ENCODE peak calls at places on chromosomes 1 and 21, in nine cellular contexts. W is NCI-H510A; D is naive thymus-derived CD8-positive, alpha-beta T cell; J is kidney glomerular epithelial cell; P is right cardiac atrium; K is bronchial epithelial cell; C is amniotic epithelial cell; E is GDM1; V is stimulated activated CD8-positive, alpha-beta memory T cell treated with anti-CD3 and anti-CD28 coated beads, Interleukin-15, amount 100 ng/mL, for 4 hours. H is an unnamed sample.

GRCh38 chr1:48693180-48693579 is 83.5 kb downstream of the BEND5 start:
- DNase-seq in W (no peak), C (no peak), E (no peak), V (no peak), J (no peak), P (no peak), D (no peak), K (peak; percentile 43), H (no peak)

GRCh38 chr21:43904316-43904925 is 39.4 kb downstream of the AGPAT3 start:
- DNase-seq in W (no peak), V (no peak), D (no peak), P (no peak), K (no peak), C (no peak), E (no peak), J (no peak), H (no peak)

GRCh38 chr1:183633676-183634343 is 1.8 kb downstream of the ARPC5 start:
- DNase-seq in P (no peak), E (peak; percentile 75), V (no peak), C (peak; percentile 93), J (peak; percentile 89), D (peak; percentile 13), W (no peak), K (peak; percentile 75), H (peak; percentile 28)

GRCh38 chr1:77220687-77221463 is 1.6 kb upstream of the PIGK start:
- DNase-seq in K (peak; percentile 82), J (peak; percentile 20), W (no peak), C (peak; percentile 93), P (no peak), E (no peak), V (no peak), D (no peak), H (no peak)

GRCh38 chr1:11913291-11913690 is 12.9 kb downstream of the KIAA2013 start:
- DNase-seq in D (no peak), E (no peak), J (peak; percentile 41), V (no peak), C (peak; percentile 67), W (peak; percentile 20), K (no peak), P (no peak), H (no peak)

GRCh38 chr1:10969267-10969970 is 43.0 kb upstream of the TARDBP start:
- DNase-seq in E (no peak), K (no peak), V (no peak), C (no peak), W (peak; percentile 100), D (no peak), P (no peak), J (no peak), H (no peak)

GRCh38 chr1:201557572-201557958 is 18.6 kb downstream of the NAV1 start:
- DNase-seq in C (no peak), P (no peak), E (no peak), K (no peak), W (no peak), D (no peak), J (no peak), V (no peak), H (no peak)

GRCh38 chr1:89980605-89981004 is 14.3 kb upstream of the ZNF326 start:
- DNase-seq in E (no peak), D (no peak), P (no peak), C (no peak), V (no peak), J (no peak), W (no peak), K (no peak), H (no peak)

GRCh38 chr1:221801773-221802516 is 60.1 kb upstream of the DUSP10 start:
- DNase-seq in J (peak; percentile 83), C (peak; percentile 85), E (no peak), P (no peak), K (peak; percentile 94), D (no peak), W (no peak), V (no peak), H (no peak)

GRCh38 chr21:17903029-17903806 is 84.1 kb upstream of the C21orf91 start:
- DNase-seq in C (peak; percentile 18), V (no peak), J (peak; percentile 11), K (peak; percentile 61), P (no peak), D (no peak), E (no peak), W (no peak), H (peak; percentile 11)

GRCh38 chr1:6360517-6360916 is 33.0 kb downstream of the ACOT7 start:
- DNase-seq in C (no peak), D (no peak), P (no peak), J (no peak), W (no peak), E (no peak), K (no peak), V (no peak), H (no peak)

GRCh38 chr21:41121785-41122415 is 46.1 kb upstream of the BACE2 start:
- DNase-seq in D (peak; percentile 3), V (no peak), P (peak; percentile 84), W (peak; percentile 27), J (peak; percentile 49), E (peak; percentile 74), K (peak; percentile 62), C (no peak), H (peak; percentile 16)

GRCh38 chr1:115761601-115762302 is 6.8 kb downstream of the CASQ2 start:
- DNase-seq in J (no peak), W (no peak), V (no peak), K (peak; percentile 47), P (no peak), E (no peak), C (peak; percentile 77), D (no peak), H (no peak)

GRCh38 chr1:229108598-229109201 is 162.2 kb upstream of the RAB4A start:
- DNase-seq in E (no peak), C (peak; percentile 38), P (no peak), V (no peak), W (no peak), J (no peak), K (no peak), D (no peak), H (no peak)

GRCh38 chr21:29091032-29091431 is 17.6 kb upstream of the CCT8 start:
- DNase-seq in C (peak; percentile 87), D (no peak), E (no peak), P (no peak), K (peak; percentile 87), V (no peak), W (no peak), J (peak; percentile 54), H (no peak)

GRCh38 chr21:15170614-15171013 is 105.8 kb upstream of the NRIP1 start:
- DNase-seq in W (no peak), C (no peak), D (no peak), K (no peak), J (no peak), P (no peak), V (no peak), E (no peak), H (no peak)

GRCh38 chr1:226649780-226650179 is 89.3 kb downstream of the ITPKB start:
- DNase-seq in P (peak; percentile 22), J (no peak), W (no peak), D (peak; percentile 47), C (no peak), K (no peak), E (peak; percentile 53), V (no peak), H (no peak)

GRCh38 chr1:110339040-110339426 is at the start of gene RBM15:
- DNase-seq in V (peak; percentile 93), P (peak; percentile 98), E (peak; percentile 100), J (peak; percentile 100), K (peak; percentile 100), C (no peak), W (peak; percentile 98), D (peak; percentile 99), H (peak; percentile 100)

GRCh38 chr1:92117526-92117925 is 37.4 kb downstream of the BTBD8 start:
- DNase-seq in K (no peak), W (no peak), J (no peak), E (no peak), C (no peak), P (no peak), D (no peak), V (no peak), H (no peak)

GRCh38 chr1:93566227-93566626 is 115.4 kb downstream of the BCAR3 start:
- DNase-seq in C (peak; percentile 77), D (no peak), E (no peak), V (no peak), J (no peak), K (no peak), P (peak; percentile 48), W (no peak), H (no peak)

GRCh38 chr1:200921571-200922110 is 26.9 kb downstream of the INAVA start:
- DNase-seq in C (no peak), K (no peak), W (no peak), V (no peak), D (no peak), P (no peak), J (no peak), E (no peak), H (no peak)

GRCh38 chr1:228410015-228410414 is 3.4 kb upstream of the TRIM11 start:
- DNase-seq in K (peak; percentile 38), D (no peak), C (peak; percentile 75), V (no peak), P (peak; percentile 45), J (no peak), W (no peak), E (no peak), H (no peak)

GRCh38 chr1:78146137-78146822 is 100.5 kb downstream of the GIPC2 start:
- DNase-seq in D (no peak), C (no peak), W (no peak), J (no peak), P (no peak), V (no peak), E (no peak), K (no peak), H (no peak)

GRCh38 chr1:156414440-156415064 is 45.5 kb downstream of the RHBG start:
- DNase-seq in C (no peak), E (no peak), D (no peak), K (no peak), J (no peak), V (no peak), W (no peak), P (no peak), H (no peak)

GRCh38 chr1:9822897-9823692 is 670 bp downstream of the CLSTN1 start:
- DNase-seq in D (peak; percentile 4), W (no peak), J (no peak), C (no peak), E (no peak), P (peak; percentile 44), K (no peak), V (no peak), H (no peak)

GRCh38 chr1:151777317-151777716 is 13.0 kb downstream of the TDRKH start:
- DNase-seq in W (no peak), V (no peak), D (no peak), J (no peak), C (no peak), P (no peak), E (no peak), K (no peak), H (no peak)

GRCh38 chr1:1891349-1892078 is 627 bp upstream of the GNB1 start:
- DNase-seq in D (peak; percentile 18), J (no peak), W (peak; percentile 92), P (peak; percentile 88), C (peak; percentile 46), V (peak; percentile 64), E (peak; percentile 37), K (no peak), H (peak; percentile 49)

GRCh38 chr1:161382214-161383019 is 14.7 kb upstream of the CFAP126 start:
- DNase-seq in K (peak; percentile 91), C (peak; percentile 89), W (no peak), J (peak; percentile 71), D (no peak), V (no peak), P (peak; percentile 31), E (peak; percentile 13), H (peak; percentile 44)

GRCh38 chr21:24093032-24093431 is 1514.2 kb downstream of the MRPL39 start:
- DNase-seq in W (no peak), J (no peak), D (no peak), V (no peak), P (no peak), K (no peak), C (no peak), E (no peak), H (no peak)

GRCh38 chr21:33367309-33367973 is 35.8 kb upstream of the IFNGR2 start:
- DNase-seq in D (no peak), W (no peak), K (peak; percentile 39), C (no peak), V (no peak), J (no peak), P (no peak), E (no peak), H (no peak)

GRCh38 chr21:41941941-41942340 is 11.9 kb downstream of the C2CD2 start:
- DNase-seq in P (no peak), W (no peak), J (no peak), D (no peak), E (no peak), V (no peak), C (no peak), K (no peak), H (no peak)

H was measured in GF-D8.